ENCODE peak calls at places on chromosomes 4 and X, in eight cellular contexts. K is mesendoderm; L is CD4-positive, alpha-beta memory T cell; M is tibial artery; H is body of pancreas; Q is ovary; B is effector memory CD4-positive, alpha-beta T cell; P is neuronal stem cell. O is an unnamed sample.

GRCh38 chrX:52363247-52363883 is 5.5 kb upstream of the XAGE2 start:
- DNase-seq in Q (no peak), B (no peak), P (no peak), M (no peak), H (no peak), L (no peak), K (peak), O (no peak)

GRCh38 chrX:103538728-103539127 is 19.4 kb upstream of the RAB40A start:
- DNase-seq in K (no peak), B (no peak), Q (peak), M (no peak), H (no peak), P (no peak), L (no peak), O (no peak)

GRCh38 chrX:10326578-10326977 is 169.8 kb downstream of the CLCN4 start:
- DNase-seq in L (no peak), B (no peak), K (no peak), Q (no peak), H (no peak), M (no peak), P (no peak), O (peak)

GRCh38 chr4:113248320-113248719 is 198.9 kb downstream of the ANK2 start:
- DNase-seq in L (no peak), B (no peak), H (no peak), P (no peak), K (peak), M (no peak), Q (peak), O (no peak)

GRCh38 chrX:78945186-78945912 is at the start of gene P2RY10:
- DNase-seq in B (peak), K (no peak), L (peak), P (no peak), Q (no peak), H (no peak), M (no peak), O (no peak)

GRCh38 chr4:185235480-185236154 is 26.2 kb downstream of the SNX25 start:
- DNase-seq in K (peak), P (no peak), B (no peak), H (no peak), L (no peak), M (no peak), Q (no peak), O (no peak)

GRCh38 chrX:110178179-110178865 is 139.6 kb downstream of the AMMECR1 start:
- DNase-seq in P (no peak), Q (no peak), B (no peak), L (no peak), M (no peak), H (peak), K (no peak), O (no peak)

GRCh38 chrX:77451041-77451440 is 3.9 kb downstream of the FGF16 start:
- DNase-seq in M (no peak), L (no peak), Q (no peak), B (no peak), K (peak), H (no peak), P (no peak), O (no peak)

GRCh38 chr4:112853662-112854256 is 195.7 kb upstream of the ANK2 start:
- DNase-seq in L (no peak), P (no peak), Q (no peak), M (no peak), B (no peak), H (no peak), K (no peak), O (no peak)

GRCh38 chr4:165208741-165209388 is 1.5 kb downstream of the KLHL2 start:
- DNase-seq in K (no peak), B (no peak), Q (no peak), M (no peak), P (no peak), H (no peak), L (no peak), O (no peak)

GRCh38 chr4:176875441-176875930 is 82.8 kb upstream of the VEGFC start:
- DNase-seq in Q (no peak), K (no peak), M (no peak), B (no peak), P (no peak), H (no peak), L (no peak), O (no peak)

GRCh38 chr4:72128741-72129140 is 96.9 kb downstream of the NPFFR2 start:
- DNase-seq in M (no peak), P (no peak), Q (no peak), K (no peak), H (no peak), B (no peak), L (no peak), O (no peak)

GRCh38 chrX:48472225-48472624 is 2.2 kb upstream of the SLC38A5 start:
- DNase-seq in H (peak), M (no peak), Q (no peak), L (no peak), K (no peak), P (no peak), B (no peak), O (no peak)

GRCh38 chrX:48471504-48471903 is 1.4 kb upstream of the SLC38A5 start:
- DNase-seq in L (no peak), H (no peak), P (no peak), B (no peak), Q (no peak), K (peak), M (no peak), O (no peak)

GRCh38 chrX:48468693-48469691 is 1.1 kb downstream of the SLC38A5 start:
- DNase-seq in Q (peak), B (no peak), L (peak), H (no peak), P (no peak), M (no peak), K (peak), O (no peak)

GRCh38 chrX:48470833-48471118 is 716 bp upstream of the SLC38A5 start:
- DNase-seq in B (no peak), M (no peak), H (no peak), Q (no peak), K (no peak), L (no peak), P (no peak), O (no peak)

GRCh38 chrX:48470110-48470832 is at the start of gene SLC38A5:
- DNase-seq in B (no peak), K (no peak), Q (no peak), H (no peak), P (no peak), L (no peak), M (no peak), O (no peak)
- H3K4me3 ChIP-seq in B (peak), K (peak), Q (peak), H (no peak), P (no peak), L (peak), M (peak), O (no peak)

GRCh38 chrX:119996069-119996468 is 52.5 kb upstream of the NKAP start:
- DNase-seq in H (no peak), B (no peak), P (no peak), L (no peak), K (no peak), Q (no peak), M (no peak), O (no peak)

GRCh38 chrX:120000490-120001246 is 57.1 kb upstream of the NKAP start:
- DNase-seq in K (peak), L (no peak), H (no peak), B (no peak), P (no peak), M (no peak), Q (no peak), O (no peak)

GRCh38 chrX:119999087-119999634 is 55.6 kb upstream of the NKAP start:
- DNase-seq in K (peak), B (no peak), P (no peak), L (no peak), M (no peak), H (no peak), Q (no peak), O (no peak)

GRCh38 chrX:119997570-119997969 is 54.0 kb upstream of the NKAP start:
- DNase-seq in B (no peak), Q (no peak), K (no peak), P (no peak), L (no peak), H (no peak), M (no peak), O (no peak)

DNA sequence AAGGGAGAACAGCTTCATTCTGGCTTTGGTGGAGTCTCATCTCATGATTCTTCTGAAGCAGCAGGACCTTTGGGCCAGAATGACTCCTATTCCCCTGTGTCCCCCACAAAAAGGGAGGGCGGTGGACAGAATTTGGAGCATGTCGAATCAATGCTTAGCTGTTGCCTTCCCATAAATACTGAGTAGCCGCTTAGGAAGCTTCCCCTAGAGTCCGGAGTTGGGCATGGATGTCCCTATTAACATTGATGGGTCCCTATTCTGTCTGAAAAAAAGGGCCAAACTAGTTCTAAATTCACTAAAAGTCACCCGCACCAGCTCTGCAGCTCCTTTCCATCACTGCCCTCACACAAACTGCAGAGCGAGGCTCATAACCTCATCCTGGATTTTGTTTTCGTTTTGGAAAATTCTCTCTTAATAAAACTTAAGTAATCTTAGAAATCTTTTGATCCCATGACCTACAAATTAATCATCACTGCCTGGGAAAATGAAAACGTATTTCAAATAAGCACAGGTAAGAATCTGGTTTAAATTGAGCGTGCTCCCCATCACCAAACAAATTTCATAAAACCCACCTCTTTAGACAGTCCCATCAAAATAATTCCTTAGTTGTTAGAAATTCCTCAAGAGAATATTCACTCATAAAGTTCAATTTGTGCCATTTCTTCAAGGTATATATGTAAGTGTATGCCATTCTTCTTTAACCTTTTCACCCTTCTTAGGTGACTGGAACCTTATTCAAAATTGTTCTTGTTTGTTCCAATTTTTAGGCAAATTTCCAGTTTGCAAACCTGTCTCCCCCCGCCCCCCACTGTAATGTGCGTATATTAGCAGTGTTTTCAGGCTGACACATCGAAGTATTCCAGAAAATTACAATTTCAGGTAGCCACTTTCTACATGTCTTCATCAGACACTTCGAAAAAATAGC is 53.3 kb upstream of the NKAP start:
- DNase-seq in Q (no peak), K (no peak), P (no peak), M (no peak), H (no peak), B (no peak), L (no peak), O (no peak)
- H3K4me3 ChIP-seq in Q (no peak), K (no peak), P (no peak), M (no peak), H (no peak), B (no peak), L (no peak), O (no peak)

DNA sequence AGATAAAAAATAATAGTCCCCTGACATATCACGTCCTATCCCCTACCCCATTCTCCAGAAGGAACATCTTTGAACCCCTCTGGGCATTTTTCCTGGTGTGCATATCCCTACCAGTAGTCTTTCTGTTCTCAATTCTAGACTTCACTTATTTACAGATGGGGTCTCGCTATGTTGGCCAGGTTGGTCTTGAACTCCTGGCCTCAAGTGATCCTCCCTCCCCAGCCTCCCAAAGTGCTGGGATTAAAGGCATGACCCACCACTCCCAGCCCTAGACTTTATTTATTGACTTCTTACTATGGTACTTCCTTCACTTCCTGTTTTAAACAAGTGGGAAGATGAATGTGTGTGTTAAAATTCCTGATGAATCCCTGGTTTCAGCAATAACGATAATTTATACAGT is 612 bp upstream of the RRAGB start:
- DNase-seq in P (no peak), H (no peak), M (no peak), L (no peak), Q (no peak), K (no peak), B (no peak), O (no peak)
- H3K4me3 ChIP-seq in P (no peak), H (no peak), M (peak), L (peak), Q (peak), K (no peak), B (peak), O (peak)

GRCh38 chr4:122921971-122922876 is at the start of gene NUDT6:
- DNase-seq in P (peak), H (peak), B (no peak), K (peak), Q (peak), M (peak), L (peak), O (peak)

GRCh38 chr4:122917731-122918130 is 4.7 kb downstream of the NUDT6 start:
- DNase-seq in K (no peak), Q (no peak), P (no peak), B (no peak), L (no peak), H (no peak), M (no peak), O (no peak)

GRCh38 chr4:122922877-122923511 is 597 bp upstream of the NUDT6 start:
- DNase-seq in K (peak), P (peak), B (peak), H (peak), L (peak), M (peak), Q (peak), O (peak)

GRCh38 chr4:122920473-122920872 is 1.9 kb downstream of the NUDT6 start:
- DNase-seq in H (no peak), B (no peak), M (no peak), K (no peak), Q (no peak), L (no peak), P (no peak), O (no peak)

GRCh38 chr4:122921300-122921699 is 1.1 kb downstream of the NUDT6 start:
- DNase-seq in M (no peak), H (no peak), L (no peak), Q (no peak), K (no peak), P (no peak), B (no peak), O (no peak)
- H3K4me3 ChIP-seq in M (peak), H (no peak), L (no peak), Q (peak), K (no peak), P (peak), B (no peak), O (no peak)

DNA sequence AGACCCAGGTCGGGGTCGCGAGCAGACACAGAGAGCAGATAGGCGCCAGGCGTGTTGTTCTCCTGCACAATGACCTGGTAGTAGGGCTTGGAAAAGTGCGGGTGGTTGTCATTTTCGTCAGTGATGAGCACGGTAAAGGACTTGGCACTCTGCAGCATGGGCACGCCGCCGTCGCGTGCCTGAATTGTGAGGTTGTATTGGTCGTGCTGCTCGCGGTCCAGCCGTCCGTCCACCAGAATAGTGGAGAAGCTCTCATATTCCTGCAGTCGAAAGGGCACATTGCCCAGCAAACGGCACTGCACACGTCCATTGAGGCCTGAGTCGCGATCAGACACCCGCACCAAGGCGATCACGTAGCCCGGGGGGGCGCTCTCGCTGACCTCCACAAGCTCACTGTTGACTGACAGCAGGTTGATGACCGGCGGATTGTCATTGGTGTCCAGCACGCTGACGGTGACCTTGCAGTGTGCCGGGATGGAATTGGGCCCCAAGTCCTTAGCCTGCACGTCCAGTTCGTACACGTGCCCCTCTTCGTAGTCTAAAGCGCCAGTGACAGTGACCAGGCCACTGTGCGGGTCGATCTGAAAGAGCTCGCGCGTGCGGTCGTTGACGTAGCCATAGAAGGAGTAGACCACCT is 2.8 kb downstream of the PCDH19 start:
- DNase-seq in P (no peak), H (no peak), K (no peak), B (no peak), M (no peak), L (no peak), Q (no peak), O (no peak)
- H3K4me3 ChIP-seq in P (no peak), H (no peak), K (no peak), B (no peak), M (no peak), L (no peak), Q (no peak), O (no peak)

GRCh38 chr4:153243464-153243863 is 39.2 kb downstream of the TRIM2 start:
- DNase-seq in P (no peak), K (no peak), L (no peak), H (no peak), B (no peak), Q (no peak), M (no peak), O (no peak)

GRCh38 chr4:153244969-153245368 is 40.7 kb downstream of the TRIM2 start:
- DNase-seq in P (no peak), B (no peak), K (no peak), H (no peak), Q (no peak), L (no peak), M (no peak), O (no peak)

GRCh38 chr4:153241295-153241694 is 37.1 kb downstream of the TRIM2 start:
- DNase-seq in H (no peak), K (no peak), M (no peak), P (no peak), B (no peak), Q (no peak), L (no peak), O (no peak)

GRCh38 chr4:153241970-153242847 is 38.0 kb downstream of the TRIM2 start:
- DNase-seq in H (no peak), M (no peak), B (no peak), Q (no peak), K (peak), P (no peak), L (no peak), O (no peak)

GRCh38 chr4:153242848-153243324 is 38.6 kb downstream of the TRIM2 start:
- DNase-seq in P (no peak), B (no peak), M (no peak), K (no peak), H (no peak), Q (no peak), L (no peak), O (no peak)
- H3K4me3 ChIP-seq in P (no peak), B (no peak), M (no peak), K (no peak), H (no peak), Q (no peak), L (no peak), O (no peak)

GRCh38 chr4:129098578-129098977 is 2.6 kb downstream of the C4orf33 start:
- DNase-seq in M (no peak), Q (no peak), K (no peak), P (no peak), H (no peak), B (no peak), L (no peak), O (no peak)

GRCh38 chr4:129093173-129093974 is at the start of gene SCLT1:
- DNase-seq in P (peak), K (peak), L (peak), B (peak), Q (peak), H (peak), M (peak), O (peak)

GRCh38 chr4:129095811-129096454 is at the start of gene C4orf33:
- DNase-seq in P (peak), M (peak), Q (peak), K (peak), B (peak), L (peak), H (peak), O (peak)

GRCh38 chr4:129092636-129093172 is 635 bp downstream of the SCLT1 start:
- DNase-seq in B (no peak), L (no peak), P (no peak), Q (no peak), M (no peak), K (no peak), H (no peak), O (no peak)

GRCh38 chr4:129094347-129094746 is 1.0 kb upstream of the SCLT1 start:
- DNase-seq in Q (no peak), P (no peak), H (no peak), L (no peak), M (no peak), K (no peak), B (no peak), O (no peak)
- H3K4me3 ChIP-seq in Q (peak), P (no peak), H (no peak), L (no peak), M (peak), K (no peak), B (no peak), O (no peak)

DNA sequence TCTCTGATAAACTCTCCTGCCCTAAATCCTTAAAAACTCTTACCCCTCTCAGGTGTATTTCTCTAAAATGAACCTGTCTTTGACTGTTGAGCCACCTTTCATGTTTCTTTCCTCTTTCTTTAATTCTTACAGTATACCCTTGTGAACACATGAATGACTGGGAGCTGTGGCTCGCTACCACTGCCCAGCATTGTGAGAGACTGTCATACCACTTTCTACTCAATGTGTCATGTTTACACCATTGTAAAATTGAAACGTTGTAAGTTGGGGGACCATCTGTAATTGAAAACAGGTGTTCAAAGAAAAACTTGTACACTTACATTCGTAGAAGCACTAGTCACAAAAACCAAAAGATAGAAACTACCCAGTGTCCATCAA is 66.9 kb downstream of the ZNF182 start:
- DNase-seq in M (no peak), K (no peak), H (no peak), P (no peak), Q (no peak), B (no peak), L (no peak), O (no peak)
- H3K4me3 ChIP-seq in M (no peak), K (no peak), H (no peak), P (no peak), Q (no peak), B (no peak), L (no peak), O (peak)